ENCODE peak calls at places on chromosome 7, in six cellular contexts. E, O, D, F, N and K are unnamed samples. For H3K9me3 and H3K4me1, the result is how much of the 10 kb centered on the place peaks cover.

GRCh38 chr7:71829499-71829898 is 582.6 kb downstream of the CALN1 start:
- DNase-seq in D (no peak), F (no peak), O (no peak), N (no peak), E (no peak), K (no peak)

GRCh38 chr7:92955081-92955480 is 118.7 kb upstream of the CDK6 start:
- DNase-seq in N (no peak), E (no peak), F (no peak), D (no peak), O (no peak), K (no peak)

GRCh38 chr7:76278540-76278939 is 23.9 kb upstream of the HSPB1 start:
- DNase-seq in N (no peak), E (no peak), F (no peak), O (no peak), D (no peak), K (no peak)

GRCh38 chr7:66198461-66198860 is 6.7 kb upstream of the TPST1 start:
- DNase-seq in N (no peak), O (no peak), E (no peak), D (no peak), F (no peak), K (peak)

GRCh38 chr7:93097388-93097787 is 20.4 kb downstream of the SAMD9 start:
- DNase-seq in E (no peak), O (no peak), N (no peak), F (no peak), D (no peak), K (no peak)

GRCh38 chr7:10612950-10613349 is 360.7 kb upstream of the PHF14 start:
- DNase-seq in N (no peak), E (no peak), D (no peak), F (no peak), O (no peak), K (no peak)

GRCh38 chr7:2707481-2707880 is 19.5 kb downstream of the AMZ1 start:
- DNase-seq in E (no peak), D (no peak), O (no peak), F (no peak), N (no peak), K (no peak)

GRCh38 chr7:22720791-22721786 is 5.9 kb upstream of the IL6 start:
- DNase-seq in O (no peak), E (no peak), D (no peak), F (no peak), N (no peak), K (no peak)

GRCh38 chr7:106376026-106376799 is 91.4 kb upstream of the NAMPT start:
- DNase-seq in E (no peak), D (no peak), N (no peak), F (no peak), O (no peak), K (no peak)

GRCh38 chr7:106022193-106022821 is 59.2 kb downstream of the CDHR3 start:
- DNase-seq in F (no peak), N (no peak), E (no peak), O (no peak), D (no peak), K (no peak)

GRCh38 chr7:26398436-26399308 is 107.0 kb downstream of the SNX10 start:
- DNase-seq in E (peak), D (peak), F (peak), O (peak), N (peak), K (peak)

DNA sequence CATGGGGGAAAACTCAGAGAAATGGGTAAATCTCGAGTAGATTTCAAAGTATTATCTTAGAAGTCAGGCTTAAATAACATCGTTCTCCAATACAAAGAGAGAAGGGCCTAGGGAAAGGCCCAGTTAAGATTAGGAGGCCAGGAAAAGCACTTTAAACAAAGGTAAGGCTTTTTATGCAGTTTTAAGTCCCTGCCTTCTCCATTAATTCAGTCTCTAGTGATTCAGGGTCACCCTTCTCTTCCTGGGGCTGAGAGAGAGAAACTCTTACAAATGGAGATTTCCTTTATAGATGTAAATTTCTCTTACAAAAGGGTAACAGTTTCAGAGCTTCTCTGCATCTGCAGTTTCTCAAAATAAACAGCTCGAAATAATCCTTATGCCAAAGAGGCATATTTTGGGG is 179.3 kb downstream of the HECW1 start:
- DNase-seq in F (no peak), D (no peak), N (no peak), E (no peak), O (no peak), K (no peak)
- H3K27ac ChIP-seq in F (no peak), D (no peak), N (no peak), E (no peak), O (no peak), K (no peak)

GRCh38 chr7:64407148-64407547 is 93.4 kb downstream of the ZNF736 start:
- DNase-seq in N (no peak), D (no peak), E (no peak), O (no peak), F (no peak), K (peak)
- H3K9me3 ChIP-seq in N (under half), D (under half), E (under half), O (under half), F (under half), K (under half)

DNA sequence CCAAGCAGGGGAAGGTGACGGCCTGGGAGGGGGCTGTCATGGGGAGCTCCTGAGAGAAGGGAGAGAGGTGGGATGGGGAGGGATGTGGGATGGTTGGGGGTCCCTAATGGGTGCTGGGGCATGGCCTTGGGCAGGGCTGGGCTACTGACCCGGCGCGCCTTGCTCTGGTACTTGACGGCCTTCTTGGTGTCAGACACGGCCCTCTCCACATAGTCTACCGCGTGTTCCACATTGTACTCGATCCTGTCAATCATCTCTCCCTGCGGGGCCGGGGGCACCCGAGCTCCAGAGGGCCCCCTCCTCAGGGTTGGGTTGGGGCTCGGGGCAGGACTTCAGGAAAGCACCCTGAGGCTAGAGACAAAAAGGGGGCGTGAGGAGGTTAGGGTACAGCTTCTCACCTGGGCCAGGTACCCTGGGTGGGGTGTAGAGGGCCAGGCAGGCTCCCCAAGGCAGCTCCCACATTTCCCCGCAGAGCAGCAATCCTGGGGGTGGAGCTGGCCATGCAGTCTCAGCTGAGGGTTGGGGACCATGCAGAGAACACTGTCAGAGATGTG is 17.3 kb downstream of the BUD23 start:
- DNase-seq in O (no peak), E (no peak), F (no peak), D (no peak), N (no peak), K (no peak)
- H3K4me1 ChIP-seq in O (under half), E (under half), F (under half), D (under half), N (under half), K (under half)

DNA sequence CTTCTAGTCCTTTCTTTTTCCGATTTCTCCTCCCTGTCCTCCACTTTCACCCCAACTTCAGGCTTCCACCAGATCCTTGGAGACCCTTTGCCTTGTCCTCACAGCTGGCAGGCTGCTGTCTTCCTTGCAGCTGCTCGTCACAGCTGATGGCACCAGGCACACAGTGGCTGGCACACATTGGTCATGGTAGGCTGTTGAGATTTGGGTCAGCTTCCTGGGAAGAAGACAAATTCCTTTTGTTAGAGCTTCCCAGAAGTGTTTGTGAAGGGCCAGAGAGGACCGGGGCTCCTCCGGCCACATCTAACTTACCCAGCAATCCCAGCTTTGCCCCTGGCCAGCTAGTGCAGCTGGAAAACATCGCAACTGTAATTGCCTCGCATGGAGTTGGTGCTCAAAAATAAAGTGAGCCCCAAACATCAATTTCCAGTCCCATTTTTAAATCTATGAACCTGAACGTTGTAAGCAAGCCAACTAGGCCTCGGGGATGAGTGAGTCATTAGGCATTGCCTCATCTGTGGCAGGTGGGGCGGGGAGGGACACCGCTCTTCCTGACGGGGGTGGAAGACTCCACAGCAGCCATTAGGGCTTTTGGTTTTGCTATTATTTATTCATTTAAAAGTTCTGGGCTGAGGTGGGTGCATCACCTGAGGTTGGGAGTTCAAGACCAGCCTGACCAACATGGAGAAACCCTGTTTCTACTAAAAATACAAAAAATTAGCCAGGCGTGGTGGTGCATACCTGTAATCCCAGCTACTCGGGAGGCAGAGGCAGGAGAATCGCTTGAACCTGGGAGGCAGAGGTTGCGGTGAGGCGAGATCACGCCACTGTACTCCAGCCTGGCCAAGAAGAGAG is 12.4 kb downstream of the CPA5 start:
- DNase-seq in N (no peak), E (no peak), D (peak), O (no peak), F (peak), K (peak)
- H3K27ac ChIP-seq in N (peak), E (peak), D (peak), O (no peak), F (peak), K (peak)

DNA sequence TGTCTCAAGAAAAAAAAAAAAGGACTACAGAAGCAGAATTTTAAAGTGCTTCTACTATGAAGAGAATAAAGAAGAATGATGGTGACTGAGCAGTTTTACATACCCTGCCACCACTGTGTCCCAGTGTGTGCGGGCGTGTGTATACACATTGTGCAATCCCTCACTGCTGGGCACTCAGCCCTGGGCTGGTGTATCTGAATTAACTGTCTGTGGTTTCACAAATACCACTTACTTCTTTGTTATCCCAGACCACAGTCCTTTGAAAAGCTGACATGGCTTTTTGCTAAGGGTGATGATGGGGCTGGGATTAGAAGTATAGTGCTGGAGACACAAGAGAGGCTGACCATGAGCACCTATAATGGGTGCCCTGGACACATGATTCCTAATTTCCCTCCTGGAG is 21.1 kb upstream of the TRPV6 start:
- DNase-seq in O (no peak), N (no peak), D (no peak), F (no peak), E (no peak), K (no peak)
- H3K9me3 ChIP-seq in O (under half), N (under half), D (under half), F (under half), E (under half), K (under half)